ENCODE peak calls at places on chromosomes 1 and 21, in six cellular contexts. L is astrocyte, O is heart left ventricle, H is upper lobe of right lung, B is lower lobe of right lung, X is fibroblast of lung. T is an unnamed sample. For H3K4me1, the result is how much of the 10 kb centered on the place peaks cover.

GRCh38 chr1:181676269-181676668 is 193.0 kb downstream of the CACNA1E start:
- DNase-seq in H (no peak), X (peak), O (no peak), L (no peak), B (no peak), T (peak)

GRCh38 chr1:204871405-204872037 is 859 bp downstream of the NFASC start:
- DNase-seq in H (no peak), B (no peak), L (no peak), X (no peak), O (no peak), T (no peak)

GRCh38 chr1:19179597-19180271 is 30.3 kb downstream of the UBR4 start:
- DNase-seq in L (peak), H (no peak), O (no peak), X (peak), B (no peak), T (peak)

GRCh38 chr1:118360817-118361216 is 175.8 kb upstream of the SPAG17 start:
- DNase-seq in B (no peak), L (peak), H (no peak), O (no peak), X (peak), T (no peak)

GRCh38 chr1:88774151-88774556 is 90.1 kb downstream of the PKN2 start:
- DNase-seq in H (no peak), L (peak), X (no peak), B (no peak), O (no peak), T (no peak)

GRCh38 chr1:94654505-94654904 is 112.9 kb upstream of the F3 start:
- DNase-seq in H (no peak), X (no peak), B (no peak), L (no peak), O (no peak), T (no peak)

GRCh38 chr21:41640756-41641509 is 125.9 kb downstream of the RIPK4 start:
- DNase-seq in H (peak), X (peak), O (no peak), B (no peak), L (peak), T (no peak)

GRCh38 chr1:175338447-175339135 is 146.0 kb upstream of the KIAA0040 start:
- DNase-seq in L (no peak), B (no peak), O (no peak), X (no peak), H (no peak), T (peak)

GRCh38 chr1:221632072-221632471 is 109.8 kb downstream of the DUSP10 start:
- DNase-seq in O (no peak), X (no peak), B (no peak), H (no peak), L (no peak), T (no peak)

GRCh38 chr1:156151093-156151688 is 2.2 kb upstream of the SEMA4A start:
- DNase-seq in O (no peak), H (no peak), X (peak), B (no peak), L (no peak), T (no peak)

GRCh38 chr1:214643032-214643431 is 40.0 kb downstream of the CENPF start:
- DNase-seq in O (no peak), B (no peak), X (no peak), L (no peak), H (no peak), T (no peak)

GRCh38 chr1:149849246-149849946 is 50.0 kb upstream of the BOLA1 start:
- DNase-seq in H (no peak), L (no peak), O (no peak), B (no peak), X (peak), T (peak)

GRCh38 chr1:22826630-22827580 is 116.3 kb downstream of the EPHB2 start:
- DNase-seq in X (no peak), L (peak), O (peak), H (no peak), B (no peak), T (no peak)
- H3K4me1 ChIP-seq in X (under half), L (half or more), O (under half), H (under half), B (under half), T (under half)

GRCh38 chr1:246703581-246703980 is 20.6 kb upstream of the SCCPDH start:
- DNase-seq in X (no peak), H (no peak), L (peak), B (peak), O (no peak), T (no peak)

GRCh38 chr1:246699095-246699735 is 25.0 kb upstream of the SCCPDH start:
- DNase-seq in B (peak), H (peak), O (peak), L (peak), X (peak), T (peak)

GRCh38 chr1:246695666-246696065 is 28.5 kb upstream of the SCCPDH start:
- DNase-seq in L (no peak), O (no peak), H (no peak), B (no peak), X (no peak), T (no peak)

GRCh38 chr1:246695136-246695535 is 29.1 kb upstream of the SCCPDH start:
- DNase-seq in H (no peak), B (no peak), O (no peak), X (no peak), L (no peak), T (no peak)

DNA sequence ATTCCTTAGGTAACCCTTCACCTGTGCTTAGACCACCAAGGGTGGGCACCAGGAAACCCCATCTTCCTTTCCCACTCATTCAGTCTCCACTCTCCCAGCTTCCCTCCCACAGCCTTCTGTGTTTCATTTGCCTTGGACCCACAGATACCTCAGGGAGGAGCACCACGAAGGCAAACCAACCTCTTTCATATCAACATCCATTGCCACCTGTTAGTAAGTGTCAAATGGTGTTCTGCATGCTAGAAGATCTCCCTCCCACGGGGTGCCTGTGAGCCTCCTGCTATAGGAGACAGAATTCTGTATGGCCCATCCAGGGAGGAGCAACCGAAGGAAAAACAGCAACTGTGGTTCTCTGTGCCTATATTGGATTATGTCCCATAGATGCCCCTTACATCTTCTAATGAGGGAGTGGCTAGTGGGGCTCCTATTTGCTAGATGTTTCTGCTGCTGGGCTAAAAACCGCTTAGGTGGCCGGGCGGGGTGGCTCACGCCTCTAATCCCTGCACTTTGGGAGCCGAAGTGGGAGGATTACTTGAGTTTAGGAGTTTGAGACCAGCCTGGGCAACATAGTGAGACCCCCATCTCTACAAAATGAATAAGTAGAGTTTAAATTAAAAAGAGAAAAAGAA is 25.6 kb upstream of the SCCPDH start:
- DNase-seq in O (no peak), H (no peak), B (no peak), L (no peak), X (no peak), T (peak)
- H3K4me3 ChIP-seq in O (no peak), H (peak), B (peak), L (peak), X (peak), T (peak)

DNA sequence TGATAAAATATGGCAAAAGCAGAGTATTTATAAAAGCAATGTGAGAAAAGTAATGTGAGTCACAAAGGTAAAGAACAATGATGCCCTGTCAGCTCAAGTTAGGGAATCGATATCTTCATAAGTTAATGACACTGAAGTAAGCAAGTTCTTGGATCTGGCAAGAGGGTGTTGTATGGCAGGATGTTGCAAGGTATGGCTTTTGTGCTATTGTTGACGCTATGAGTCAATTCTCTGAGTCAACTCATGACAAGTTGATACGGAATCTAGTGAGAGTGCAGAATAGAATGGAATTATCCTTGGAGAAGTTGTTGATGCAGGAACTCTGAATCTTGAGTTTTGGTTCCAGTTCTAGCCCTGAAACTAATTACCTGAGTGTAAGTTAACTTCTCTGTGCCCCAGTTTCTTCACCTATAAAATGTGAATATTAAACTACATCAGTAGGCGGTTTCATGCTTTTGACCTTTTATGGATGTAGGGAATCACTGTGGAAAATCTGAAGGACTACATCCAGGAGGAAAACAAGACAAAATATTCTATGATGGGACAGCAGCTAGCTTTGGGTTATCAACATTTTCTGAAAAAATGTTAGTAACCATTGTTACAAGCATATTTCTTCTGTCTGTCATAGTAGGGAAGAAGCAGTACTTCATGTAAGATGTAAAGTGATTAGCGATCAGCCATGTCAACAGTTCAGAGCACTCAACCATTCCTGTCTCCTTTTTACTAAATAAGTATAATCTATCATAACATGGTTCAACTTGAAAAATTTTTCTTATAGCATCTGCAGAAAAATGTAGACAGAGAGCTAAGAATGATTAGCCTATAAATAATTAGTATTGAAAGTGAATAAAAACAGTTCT is 96.9 kb downstream of the ATP6V1G3 start:
- DNase-seq in L (peak), B (no peak), H (no peak), X (peak), O (no peak), T (no peak)
- H3K27ac ChIP-seq in L (peak), B (no peak), H (no peak), X (peak), O (no peak), T (no peak)

GRCh38 chr1:199002670-199003069 is 363.8 kb downstream of the PTPRC start:
- DNase-seq in O (no peak), X (no peak), L (no peak), H (no peak), B (no peak), T (no peak)
- H3K4me1 ChIP-seq in O (under half), X (under half), L (under half), H (under half), B (under half), T (under half)

GRCh38 chr1:22643928-22644327 is 495 bp downstream of the C1QC start:
- DNase-seq in L (no peak), O (no peak), H (no peak), X (no peak), B (no peak), T (no peak)
- H3K4me3 ChIP-seq in L (no peak), O (no peak), H (peak), X (no peak), B (peak), T (no peak)

GRCh38 chr1:223717123-223717522 is 4.8 kb downstream of the CAPN2 start:
- DNase-seq in X (no peak), B (no peak), L (no peak), O (no peak), H (no peak), T (no peak)
- H3K27ac ChIP-seq in X (peak), B (peak), L (peak), O (peak), H (peak), T (no peak)

DNA sequence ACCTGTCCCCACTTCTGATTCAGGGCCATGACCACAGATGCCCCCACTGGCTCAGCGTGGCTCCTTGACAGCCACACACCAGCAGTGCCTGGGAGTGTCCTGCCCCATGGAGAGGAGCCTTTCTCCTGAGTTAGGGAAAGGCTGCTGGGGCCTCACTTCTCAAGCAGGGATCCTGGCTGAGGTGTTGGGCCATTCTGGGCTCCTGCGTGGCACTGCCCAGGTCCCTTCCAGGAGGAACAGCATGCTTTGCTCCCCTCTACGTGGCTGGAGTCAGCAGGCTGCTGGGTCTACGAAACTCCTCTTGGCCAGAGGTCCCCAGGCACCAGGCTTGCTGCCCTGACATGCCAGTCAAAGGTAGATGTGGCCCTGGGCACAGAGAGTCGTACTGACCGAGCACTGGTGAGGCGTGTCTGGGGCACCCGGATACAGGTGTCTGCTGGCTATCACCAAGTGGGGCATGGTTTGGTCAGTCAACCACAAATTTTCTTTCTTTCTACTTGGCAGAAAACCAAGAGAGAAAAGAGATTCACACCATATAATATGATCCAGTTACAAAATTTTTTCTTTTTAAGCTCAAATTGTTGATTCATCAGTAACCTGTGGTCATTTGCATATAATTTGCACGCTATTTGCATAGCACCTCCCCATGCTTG is 4.1 kb downstream of the ADORA1 start:
- DNase-seq in H (peak), L (no peak), O (no peak), X (no peak), B (no peak), T (no peak)
- H3K4me1 ChIP-seq in H (under half), L (under half), O (half or more), X (under half), B (half or more), T (under half)

T was measured in SJCRH30.